ENCODE peak calls at places on chromosomes 2 and 18, in ten cellular contexts. Z is ascending aorta; H is HCT116; P is fibroblast of the aortic adventitia; C is dorsolateral prefrontal cortex; J is CD4-positive, alpha-beta memory T cell; A is AG10803; R is fibroblast of pulmonary artery; F is psoas muscle; M is adipocyte. K is an unnamed sample.

GRCh38 chr18:55981712-55982475 is 393.9 kb upstream of the TCF4 start:
- DNase-seq in Z (no peak), H (no peak), P (no peak), C (no peak), J (no peak), A (no peak), R (no peak), F (no peak), M (no peak), K (no peak)

GRCh38 chr2:48560546-48561209 is 30.7 kb downstream of the STON1 start:
- DNase-seq in Z (no peak), H (no peak), P (no peak), C (peak), J (no peak), A (no peak), R (no peak), F (no peak), M (no peak), K (no peak)

GRCh38 chr2:47237375-47238357 is 82.6 kb upstream of the STPG4 start:
- DNase-seq in Z (no peak), H (no peak), P (peak), C (no peak), J (no peak), A (peak), R (peak), F (no peak), M (no peak), K (peak)

GRCh38 chr2:231643494-231643888 is 50.8 kb downstream of the TEX44 start:
- DNase-seq in Z (no peak), H (no peak), P (no peak), C (no peak), J (no peak), A (no peak), R (no peak), F (no peak), M (no peak), K (no peak)

GRCh38 chr2:238790877-238791276 is 57.0 kb upstream of the TWIST2 start:
- DNase-seq in Z (no peak), H (no peak), P (peak), C (no peak), J (no peak), A (peak), R (no peak), F (no peak), M (no peak), K (no peak)

GRCh38 chr2:70967189-70967588 is 11.2 kb upstream of the ANKRD53 start:
- DNase-seq in Z (no peak), H (no peak), P (no peak), C (no peak), J (no peak), A (no peak), R (no peak), F (no peak), M (no peak), K (no peak)

GRCh38 chr18:12839526-12840196 is 44.4 kb downstream of the PTPN2 start:
- DNase-seq in Z (no peak), H (no peak), P (peak), C (no peak), J (peak), A (peak), R (peak), F (no peak), M (peak), K (no peak)

GRCh38 chr2:238596571-238597551 is 170.1 kb downstream of the ASB1 start:
- DNase-seq in Z (peak), H (peak), P (peak), C (no peak), J (no peak), A (peak), R (peak), F (peak), M (peak), K (peak)

GRCh38 chr2:158205215-158205614 is 103.5 kb downstream of the UPP2 start:
- DNase-seq in Z (no peak), H (no peak), P (no peak), C (no peak), J (no peak), A (no peak), R (no peak), F (no peak), M (no peak), K (no peak)

GRCh38 chr18:11891737-11892136 is 16.4 kb downstream of the MPPE1 start:
- DNase-seq in Z (no peak), H (no peak), P (no peak), C (no peak), J (no peak), A (no peak), R (no peak), F (no peak), M (no peak), K (no peak)

GRCh38 chr2:59413751-59414570 is 1139.5 kb downstream of the BCL11A start:
- DNase-seq in Z (no peak), H (no peak), P (no peak), C (no peak), J (no peak), A (no peak), R (no peak), F (no peak), M (no peak), K (no peak)

GRCh38 chr2:134603966-134604365 is 114.8 kb downstream of the TMEM163 start:
- DNase-seq in Z (no peak), H (no peak), P (no peak), C (no peak), J (no peak), A (no peak), R (no peak), F (no peak), M (no peak), K (no peak)

GRCh38 chr18:34704823-34705222 is 5.3 kb upstream of the DTNA start:
- DNase-seq in Z (no peak), H (no peak), P (no peak), C (no peak), J (no peak), A (no peak), R (no peak), F (no peak), M (no peak), K (no peak)

GRCh38 chr2:102979429-102979828 is 217.6 kb downstream of the TMEM182 start:
- DNase-seq in Z (no peak), H (no peak), P (no peak), C (no peak), J (no peak), A (no peak), R (no peak), F (no peak), M (no peak), K (no peak)

GRCh38 chr18:55272510-55273243 is 313.4 kb upstream of the CCDC68 start:
- DNase-seq in Z (no peak), H (no peak), P (peak), C (no peak), J (no peak), A (peak), R (peak), F (no peak), M (peak), K (no peak)

GRCh38 chr2:120637847-120638246 is 97.8 kb upstream of the GLI2 start:
- DNase-seq in Z (no peak), H (no peak), P (no peak), C (no peak), J (no peak), A (no peak), R (no peak), F (no peak), M (no peak), K (no peak)

GRCh38 chr2:124970065-124970464 is 945.0 kb downstream of the CNTNAP5 start:
- DNase-seq in Z (no peak), H (no peak), P (no peak), C (no peak), J (no peak), A (no peak), R (no peak), F (no peak), M (no peak), K (no peak)

GRCh38 chr18:67519582-67519981 is 3.1 kb upstream of the DSEL start:
- DNase-seq in Z (no peak), H (no peak), P (peak), C (no peak), J (no peak), A (peak), R (peak), F (no peak), M (peak), K (no peak)

GRCh38 chr2:232838406-232838874 is 31.6 kb upstream of the SNORC start:
- DNase-seq in Z (no peak), H (no peak), P (no peak), C (no peak), J (peak), A (no peak), R (no peak), F (no peak), M (no peak), K (no peak)

GRCh38 chr2:71186973-71187372 is 39.9 kb downstream of the PAIP2B start:
- DNase-seq in Z (no peak), H (no peak), P (no peak), C (no peak), J (no peak), A (no peak), R (no peak), F (no peak), M (no peak), K (no peak)

GRCh38 chr2:9083287-9083686 is 79.8 kb upstream of the MBOAT2 start:
- DNase-seq in Z (no peak), H (no peak), P (no peak), C (no peak), J (no peak), A (no peak), R (no peak), F (no peak), M (no peak), K (no peak)

GRCh38 chr2:182915369-182916326 is 49.2 kb upstream of the FRZB start:
- DNase-seq in Z (no peak), H (no peak), P (peak), C (no peak), J (no peak), A (peak), R (peak), F (peak), M (peak), K (no peak)

GRCh38 chr2:113847144-113847543 is 42.7 kb upstream of the ACTR3 start:
- DNase-seq in Z (no peak), H (no peak), P (peak), C (no peak), J (no peak), A (peak), R (no peak), F (no peak), M (no peak), K (no peak)

GRCh38 chr2:105929506-105929905 is 184.8 kb downstream of the NCK2 start:
- DNase-seq in Z (no peak), H (no peak), P (no peak), C (no peak), J (peak), A (no peak), R (peak), F (no peak), M (no peak), K (no peak)

GRCh38 chr18:74682998-74683311 is 85.3 kb downstream of the ZNF407 start:
- DNase-seq in Z (no peak), H (no peak), P (peak), C (no peak), J (no peak), A (peak), R (no peak), F (no peak), M (peak), K (no peak)

GRCh38 chr2:150095361-150095760 is 392.1 kb downstream of the RND3 start:
- DNase-seq in Z (no peak), H (no peak), P (no peak), C (no peak), J (no peak), A (no peak), R (no peak), F (no peak), M (peak), K (no peak)

GRCh38 chr2:134252092-134252775 is 1.6 kb upstream of the MGAT5 start:
- DNase-seq in Z (no peak), H (no peak), P (peak), C (no peak), J (no peak), A (peak), R (no peak), F (no peak), M (peak), K (no peak)

GRCh38 chr2:240453461-240454030 is 18.1 kb downstream of the GPC1 start:
- DNase-seq in Z (no peak), H (no peak), P (no peak), C (peak), J (no peak), A (no peak), R (no peak), F (peak), M (peak), K (peak)
- H3K4me3 ChIP-seq in Z (peak), H (no peak), P (no peak), C (peak), J (no peak), A (no peak), R (no peak), F (no peak), M (no peak), K (peak)

GRCh38 chr2:3320910-3321605 is 56.6 kb downstream of the EIPR1 start:
- DNase-seq in Z (no peak), H (no peak), P (no peak), C (peak), J (no peak), A (no peak), R (no peak), F (no peak), M (no peak), K (no peak)
- H3K4me3 ChIP-seq in Z (no peak), H (no peak), P (no peak), C (no peak), J (no peak), A (no peak), R (no peak), F (no peak), M (no peak), K (no peak)

GRCh38 chr18:22559414-22560282 is 141.9 kb upstream of the CTAGE1 start:
- DNase-seq in Z (no peak), H (no peak), P (peak), C (no peak), J (peak), A (peak), R (peak), F (peak), M (peak), K (peak)

GRCh38 chr18:22557160-22557941 is 139.6 kb upstream of the CTAGE1 start:
- DNase-seq in Z (no peak), H (no peak), P (no peak), C (no peak), J (no peak), A (no peak), R (peak), F (no peak), M (no peak), K (no peak)

GRCh38 chr18:22560283-22560627 is 142.5 kb upstream of the CTAGE1 start:
- DNase-seq in Z (no peak), H (no peak), P (no peak), C (no peak), J (no peak), A (no peak), R (no peak), F (no peak), M (no peak), K (no peak)

GRCh38 chr18:22560797-22561196 is 143.1 kb upstream of the CTAGE1 start:
- DNase-seq in Z (no peak), H (no peak), P (no peak), C (no peak), J (no peak), A (no peak), R (no peak), F (no peak), M (no peak), K (no peak)

GRCh38 chr18:22558945-22559385 is 141.2 kb upstream of the CTAGE1 start:
- DNase-seq in Z (peak), H (no peak), P (peak), C (no peak), J (no peak), A (peak), R (peak), F (peak), M (peak), K (peak)
- H3K4me3 ChIP-seq in Z (peak), H (peak), P (peak), C (peak), J (no peak), A (peak), R (peak), F (peak), M (peak), K (peak)

GRCh38 chr2:218381916-218382366 is at the start of gene SLC11A1:
- DNase-seq in Z (no peak), H (no peak), P (no peak), C (no peak), J (no peak), A (no peak), R (no peak), F (peak), M (no peak), K (no peak)
- H3K4me3 ChIP-seq in Z (no peak), H (no peak), P (no peak), C (no peak), J (no peak), A (no peak), R (no peak), F (no peak), M (no peak), K (no peak)

DNA sequence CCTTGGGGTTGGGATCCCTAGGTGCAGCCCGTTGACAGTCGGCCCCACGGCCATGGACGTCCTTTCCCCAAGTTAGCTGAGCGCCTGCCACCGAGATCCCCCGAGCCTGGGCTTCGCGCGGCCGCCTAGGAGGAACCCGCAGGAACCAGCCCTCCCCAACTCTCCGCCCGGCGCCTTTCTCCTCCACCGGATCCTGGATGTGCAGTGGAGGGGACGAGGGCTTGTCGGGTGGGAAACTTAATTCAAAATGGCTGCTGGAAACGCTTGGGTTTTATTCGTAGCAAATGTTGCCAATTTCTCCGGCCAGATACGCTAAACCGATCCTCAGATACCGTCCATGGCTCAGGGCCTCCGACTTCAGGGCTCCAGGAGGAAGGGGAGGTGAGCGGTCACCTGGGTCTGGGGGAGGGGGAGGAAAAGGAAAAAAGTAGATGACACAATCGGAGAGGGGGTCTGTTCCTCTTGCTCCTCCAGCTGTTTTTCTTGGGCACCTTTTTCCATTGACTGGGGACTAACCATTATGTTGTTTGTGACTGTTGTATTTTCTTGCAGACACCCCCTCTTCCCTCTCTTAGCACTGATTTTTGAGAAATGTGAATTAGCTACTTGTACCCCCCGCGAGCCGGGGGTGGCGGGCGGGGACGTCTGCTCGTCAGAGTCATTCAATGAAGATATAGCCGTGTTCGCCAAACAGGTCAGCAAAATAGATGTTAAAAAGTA is 4.5 kb downstream of the MEIS1 start:
- DNase-seq in Z (no peak), H (no peak), P (peak), C (no peak), J (no peak), A (no peak), R (peak), F (peak), M (no peak), K (peak)
- H3K4me3 ChIP-seq in Z (peak), H (no peak), P (peak), C (peak), J (no peak), A (peak), R (peak), F (peak), M (peak), K (peak)

GRCh38 chr2:160380000-160380570 is 113.5 kb downstream of the RBMS1 start:
- DNase-seq in Z (no peak), H (no peak), P (no peak), C (no peak), J (no peak), A (no peak), R (no peak), F (no peak), M (no peak), K (no peak)

GRCh38 chr2:160380613-160381012 is 113.0 kb downstream of the RBMS1 start:
- DNase-seq in Z (no peak), H (no peak), P (no peak), C (no peak), J (no peak), A (no peak), R (no peak), F (no peak), M (no peak), K (no peak)

GRCh38 chr2:160384791-160385190 is 108.8 kb downstream of the RBMS1 start:
- DNase-seq in Z (no peak), H (no peak), P (no peak), C (no peak), J (no peak), A (no peak), R (no peak), F (no peak), M (no peak), K (no peak)

GRCh38 chr2:160379399-160379798 is 114.2 kb downstream of the RBMS1 start:
- DNase-seq in Z (no peak), H (no peak), P (peak), C (no peak), J (no peak), A (peak), R (peak), F (no peak), M (peak), K (no peak)

DNA sequence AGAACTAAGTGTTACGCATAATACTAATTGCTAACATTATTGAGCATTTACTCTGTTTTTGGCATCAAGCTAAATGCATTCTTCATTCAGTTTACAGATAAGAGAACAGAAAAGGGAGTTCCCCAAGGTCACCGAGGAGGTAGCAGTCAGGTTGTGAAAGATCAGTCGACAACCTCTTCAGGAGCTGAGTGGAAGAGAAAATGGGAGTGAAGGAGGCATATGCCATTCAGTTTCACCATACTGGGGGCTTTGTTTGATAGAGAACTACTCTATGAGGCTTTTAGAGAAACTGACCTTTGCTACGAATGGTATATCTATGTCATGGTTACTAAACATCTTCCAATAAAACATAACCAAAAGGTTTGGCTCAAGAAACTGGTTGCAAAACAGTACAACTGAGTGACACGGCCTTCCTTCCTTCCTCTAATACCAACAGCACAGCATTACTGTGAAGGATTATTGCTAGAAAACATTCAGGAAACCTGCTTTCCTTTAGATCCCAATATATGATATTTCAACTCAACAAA is 112.1 kb downstream of the RBMS1 start:
- DNase-seq in Z (no peak), H (no peak), P (peak), C (no peak), J (no peak), A (no peak), R (peak), F (no peak), M (no peak), K (no peak)
- H3K4me3 ChIP-seq in Z (no peak), H (no peak), P (no peak), C (no peak), J (no peak), A (no peak), R (no peak), F (peak), M (peak), K (no peak)

DNA sequence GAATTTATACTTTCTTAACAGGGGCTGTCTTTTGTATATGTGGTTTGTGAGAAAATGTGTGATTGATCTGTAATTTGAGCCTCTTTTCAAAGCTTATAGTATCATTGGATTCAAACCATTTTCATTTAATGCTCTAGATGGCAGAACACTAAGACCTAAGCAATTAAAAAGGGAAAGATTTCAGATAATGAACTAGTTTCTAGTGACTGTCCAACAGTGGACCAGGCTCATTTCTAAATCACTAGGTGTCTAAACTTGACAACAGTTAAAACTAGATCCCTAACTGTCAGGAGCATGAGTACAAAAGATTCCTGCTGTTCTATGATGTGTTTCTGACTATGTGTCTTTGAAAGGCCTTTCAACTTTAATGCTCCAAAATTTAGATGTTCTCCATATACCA is 54.6 kb downstream of the ANKRD44 start:
- DNase-seq in Z (no peak), H (no peak), P (no peak), C (no peak), J (no peak), A (no peak), R (no peak), F (no peak), M (no peak), K (no peak)
- H3K4me3 ChIP-seq in Z (no peak), H (no peak), P (no peak), C (no peak), J (peak), A (no peak), R (no peak), F (no peak), M (peak), K (no peak)